ENCODE peak calls at places on chromosome 9, in eight cellular contexts. N, P, H, Q, I, A, M and S are unnamed samples.

GRCh38 chr9:114369567-114370240 is 18.1 kb downstream of the AKNA start:
- DNase-seq in M (no peak), A (no peak), I (no peak), P (no peak), N (no peak), Q (no peak), H (no peak), S (no peak)

GRCh38 chr9:93965830-93966577 is 10.8 kb upstream of the BARX1 start:
- DNase-seq in P (no peak), N (peak), Q (no peak), H (no peak), I (no peak), M (no peak), A (no peak), S (no peak)

GRCh38 chr9:38254756-38255155 is 137.7 kb upstream of the ALDH1B1 start:
- DNase-seq in M (no peak), P (no peak), H (no peak), Q (no peak), A (no peak), N (no peak), I (no peak), S (no peak)

GRCh38 chr9:15867334-15867733 is 314.5 kb downstream of the CCDC171 start:
- DNase-seq in I (no peak), H (no peak), Q (no peak), A (no peak), M (no peak), N (no peak), P (no peak), S (no peak)

GRCh38 chr9:117081641-117082317 is 333.1 kb downstream of the ASTN2 start:
- DNase-seq in N (no peak), I (no peak), H (no peak), Q (no peak), M (no peak), A (no peak), P (no peak), S (no peak)

GRCh38 chr9:109556061-109556460 is 58.0 kb upstream of the PTPN3 start:
- DNase-seq in Q (no peak), M (no peak), A (peak), H (no peak), I (no peak), P (no peak), N (peak), S (no peak)

GRCh38 chr9:38075272-38075671 is 6.2 kb upstream of the SHB start:
- DNase-seq in M (no peak), Q (no peak), I (no peak), A (no peak), H (no peak), P (no peak), N (no peak), S (no peak)

GRCh38 chr9:93669958-93670207 is 93.5 kb downstream of the PHF2 start:
- DNase-seq in Q (no peak), A (no peak), H (no peak), M (no peak), I (no peak), P (no peak), N (no peak), S (no peak)

GRCh38 chr9:35844628-35845301 is 15.7 kb downstream of the TMEM8B start:
- DNase-seq in M (no peak), I (no peak), N (peak), H (no peak), P (peak), A (no peak), Q (no peak), S (no peak)

GRCh38 chr9:385818-386398 is 171.2 kb downstream of the DOCK8 start:
- DNase-seq in P (no peak), I (peak), Q (no peak), H (no peak), N (peak), A (peak), M (no peak), S (peak)

GRCh38 chr9:123642291-123643278 is 286.6 kb downstream of the CRB2 start:
- DNase-seq in M (no peak), I (peak), A (no peak), N (no peak), Q (no peak), H (no peak), P (no peak), S (no peak)

GRCh38 chr9:116073826-116074225 is 79.8 kb upstream of the PAPPA start:
- DNase-seq in H (no peak), A (no peak), Q (no peak), M (no peak), N (peak), P (no peak), I (no peak), S (no peak)

GRCh38 chr9:76667521-76667957 is 96.7 kb upstream of the PCA3 start:
- DNase-seq in P (no peak), Q (no peak), N (no peak), A (no peak), M (no peak), I (no peak), H (no peak), S (no peak)

GRCh38 chr9:90965911-90966290 is 164.3 kb downstream of the SYK start:
- DNase-seq in I (no peak), P (no peak), N (peak), Q (no peak), A (no peak), M (no peak), H (no peak), S (no peak)

GRCh38 chr9:70561111-70561510 is 146.7 kb upstream of the KLF9 start:
- DNase-seq in N (no peak), P (no peak), H (no peak), M (no peak), I (no peak), A (no peak), Q (no peak), S (no peak)

GRCh38 chr9:81625969-81626368 is 63.4 kb downstream of the TLE1 start:
- DNase-seq in I (no peak), H (no peak), Q (no peak), P (no peak), M (no peak), N (no peak), A (no peak), S (no peak)

GRCh38 chr9:91285729-91286353 is 75.9 kb downstream of the AUH start:
- DNase-seq in Q (no peak), N (peak), M (no peak), H (no peak), P (no peak), A (no peak), I (no peak), S (no peak)

GRCh38 chr9:4674783-4675182 is 4.6 kb upstream of the CDC37L1 start:
- DNase-seq in M (no peak), Q (no peak), I (no peak), H (no peak), A (no peak), P (no peak), N (peak), S (no peak)

GRCh38 chr9:70043285-70043684 is 363 bp upstream of the MAMDC2 start:
- DNase-seq in P (no peak), A (no peak), Q (no peak), M (no peak), H (no peak), N (no peak), I (no peak), S (no peak)

GRCh38 chr9:127138444-127138843 is 16.0 kb upstream of the ANGPTL2 start:
- DNase-seq in I (peak), H (no peak), N (no peak), Q (no peak), M (no peak), A (no peak), P (no peak), S (no peak)

GRCh38 chr9:114276908-114277821 is 45.7 kb upstream of the ORM1 start:
- DNase-seq in A (peak), H (no peak), I (peak), M (no peak), P (no peak), N (peak), Q (no peak), S (no peak)

GRCh38 chr9:69357030-69357853 is 32.2 kb downstream of the ENTREP1 start:
- DNase-seq in P (no peak), A (no peak), Q (no peak), I (no peak), M (no peak), H (no peak), N (no peak), S (no peak)

GRCh38 chr9:114169940-114170791 is 14.8 kb downstream of the COL27A1 start:
- DNase-seq in A (no peak), P (no peak), I (no peak), H (no peak), N (no peak), M (no peak), Q (no peak), S (no peak)

GRCh38 chr9:77457916-77458592 is 190.1 kb downstream of the GNA14 start:
- DNase-seq in Q (peak), H (peak), A (peak), M (peak), N (peak), P (peak), I (peak), S (peak)

GRCh38 chr9:33795281-33795680 is at the start of gene PRSS3:
- DNase-seq in M (no peak), H (no peak), A (no peak), Q (no peak), P (no peak), I (no peak), N (no peak), S (no peak)